ENCODE peak calls at places on chromosomes 1 and 21, in six cellular contexts. One of them, this sample, is unnamed.

GRCh38 chr1:85581802-85582686 is 1.5 kb downstream of the CCN1 start:
- DNase-seq in A549: peak; percentile 86
- DNase-seq in K562: peak; percentile 31
- DNase-seq in WTC11: peak; percentile 43
- DNase-seq in H1: peak; percentile 59
- DNase-seq in HepG2: peak; percentile 49
- DNase-seq in this sample: peak; percentile 54

GRCh38 chr1:44305962-44306422 is 49.1 kb downstream of the ERI3 start:
- DNase-seq in A549: no peak
- DNase-seq in K562: no peak
- DNase-seq in WTC11: no peak
- DNase-seq in H1: no peak
- DNase-seq in HepG2: no peak
- DNase-seq in this sample: no peak

GRCh38 chr1:67013573-67013972 is 40.4 kb downstream of the SLC35D1 start:
- DNase-seq in A549: no peak
- DNase-seq in K562: peak; percentile 23
- DNase-seq in WTC11: no peak
- DNase-seq in H1: no peak
- DNase-seq in HepG2: no peak
- DNase-seq in this sample: no peak

GRCh38 chr1:2582401-2582800 is 4.2 kb upstream of the PRXL2B start:
- DNase-seq in A549: no peak
- DNase-seq in K562: no peak
- DNase-seq in WTC11: no peak
- DNase-seq in H1: no peak
- DNase-seq in HepG2: no peak
- DNase-seq in this sample: no peak

GRCh38 chr1:29259802-29260441 is 23.6 kb downstream of the PTPRU start:
- DNase-seq in A549: no peak
- DNase-seq in K562: peak; percentile 99
- DNase-seq in WTC11: peak; percentile 77
- DNase-seq in H1: peak; percentile 89
- DNase-seq in HepG2: no peak
- DNase-seq in this sample: no peak

GRCh38 chr1:10626781-10627410 is 152.1 kb downstream of the PEX14 start:
- DNase-seq in A549: no peak
- DNase-seq in K562: no peak
- DNase-seq in WTC11: no peak
- DNase-seq in H1: no peak
- DNase-seq in HepG2: no peak
- DNase-seq in this sample: no peak

GRCh38 chr1:1161683-1162079 is 12.0 kb upstream of the TTLL10 start:
- DNase-seq in A549: no peak
- DNase-seq in K562: no peak
- DNase-seq in WTC11: no peak
- DNase-seq in H1: no peak
- DNase-seq in HepG2: no peak
- DNase-seq in this sample: no peak

GRCh38 chr1:193115629-193116227 is 6.1 kb upstream of the CDC73 start:
- DNase-seq in A549: peak; percentile 92
- DNase-seq in K562: peak; percentile 44
- DNase-seq in WTC11: no peak
- DNase-seq in H1: no peak
- DNase-seq in HepG2: peak; percentile 87
- DNase-seq in this sample: peak; percentile 89

GRCh38 chr1:8538502-8538901 is 220.6 kb downstream of the SLC45A1 start:
- DNase-seq in A549: no peak
- DNase-seq in K562: no peak
- DNase-seq in WTC11: no peak
- DNase-seq in H1: no peak
- DNase-seq in HepG2: no peak
- DNase-seq in this sample: no peak

GRCh38 chr1:156001021-156001681 is 19.6 kb downstream of the SSR2 start:
- DNase-seq in A549: no peak
- DNase-seq in K562: no peak
- DNase-seq in WTC11: no peak
- DNase-seq in H1: no peak
- DNase-seq in HepG2: peak; percentile 80
- DNase-seq in this sample: no peak

GRCh38 chr1:33165209-33165608 is 16.6 kb downstream of the TRIM62 start:
- DNase-seq in A549: no peak
- DNase-seq in K562: peak; percentile 96
- DNase-seq in WTC11: peak; percentile 85
- DNase-seq in H1: peak; percentile 90
- DNase-seq in HepG2: no peak
- DNase-seq in this sample: no peak

GRCh38 chr1:108829498-108829916 is 27.4 kb downstream of the AKNAD1 start:
- DNase-seq in A549: no peak
- DNase-seq in K562: no peak
- DNase-seq in WTC11: no peak
- DNase-seq in H1: no peak
- DNase-seq in HepG2: peak; percentile 27
- DNase-seq in this sample: peak; percentile 38

GRCh38 chr1:30101016-30101415 is 622.4 kb downstream of the MATN1 start:
- DNase-seq in A549: no peak
- DNase-seq in K562: no peak
- DNase-seq in WTC11: no peak
- DNase-seq in H1: no peak
- DNase-seq in HepG2: no peak
- DNase-seq in this sample: no peak

GRCh38 chr1:220370041-220370700 is 97.9 kb upstream of the RAB3GAP2 start:
- DNase-seq in A549: peak; percentile 11
- DNase-seq in K562: no peak
- DNase-seq in WTC11: no peak
- DNase-seq in H1: no peak
- DNase-seq in HepG2: no peak
- DNase-seq in this sample: no peak

GRCh38 chr1:186102559-186103148 is 272.4 kb downstream of the TPR start:
- DNase-seq in A549: no peak
- DNase-seq in K562: no peak
- DNase-seq in WTC11: no peak
- DNase-seq in H1: no peak
- DNase-seq in HepG2: no peak
- DNase-seq in this sample: peak; percentile 96

GRCh38 chr1:187001198-187001904 is 172.6 kb downstream of the PLA2G4A start:
- DNase-seq in A549: peak; percentile 11
- DNase-seq in K562: no peak
- DNase-seq in WTC11: no peak
- DNase-seq in H1: no peak
- DNase-seq in HepG2: no peak
- DNase-seq in this sample: peak; percentile 24

GRCh38 chr1:2337081-2337480 is 54.3 kb downstream of the MORN1 start:
- DNase-seq in A549: no peak
- DNase-seq in K562: no peak
- DNase-seq in WTC11: no peak
- DNase-seq in H1: no peak
- DNase-seq in HepG2: no peak
- DNase-seq in this sample: no peak

GRCh38 chr1:229027622-229028182 is 243.2 kb upstream of the RAB4A start:
- DNase-seq in A549: no peak
- DNase-seq in K562: no peak
- DNase-seq in WTC11: no peak
- DNase-seq in H1: no peak
- DNase-seq in HepG2: peak; percentile 86
- DNase-seq in this sample: peak; percentile 75

GRCh38 chr1:38885092-38885491 is 3.7 kb upstream of the GJA9 start:
- DNase-seq in A549: no peak
- DNase-seq in K562: no peak
- DNase-seq in WTC11: no peak
- DNase-seq in H1: no peak
- DNase-seq in HepG2: no peak
- DNase-seq in this sample: no peak

GRCh38 chr1:234230414-234230862 is 142.8 kb upstream of the COA6 start:
- DNase-seq in A549: no peak
- DNase-seq in K562: no peak
- DNase-seq in WTC11: no peak
- DNase-seq in H1: no peak
- DNase-seq in HepG2: no peak
- DNase-seq in this sample: no peak

GRCh38 chr1:229557913-229558414 is 543 bp downstream of the ABCB10 start:
- DNase-seq in A549: peak; percentile 40
- DNase-seq in K562: peak; percentile 62
- DNase-seq in WTC11: peak; percentile 41
- DNase-seq in H1: peak; percentile 70
- DNase-seq in HepG2: peak; percentile 6
- DNase-seq in this sample: peak; percentile 28

GRCh38 chr1:44012411-44012810 is 18.9 kb downstream of the SLC6A9 start:
- DNase-seq in A549: no peak
- DNase-seq in K562: no peak
- DNase-seq in WTC11: no peak
- DNase-seq in H1: no peak
- DNase-seq in HepG2: no peak
- DNase-seq in this sample: no peak

GRCh38 chr1:37949524-37950152 is 2.8 kb upstream of the INPP5B start:
- DNase-seq in A549: no peak
- DNase-seq in K562: no peak
- DNase-seq in WTC11: no peak
- DNase-seq in H1: no peak
- DNase-seq in HepG2: no peak
- DNase-seq in this sample: no peak

GRCh38 chr1:15668089-15668754 is 15.9 kb upstream of the PLEKHM2 start:
- DNase-seq in A549: no peak
- DNase-seq in K562: no peak
- DNase-seq in WTC11: no peak
- DNase-seq in H1: no peak
- DNase-seq in HepG2: no peak
- DNase-seq in this sample: peak; percentile 32
- TF ChIP-seq JUN in A549: no peak
- TF ChIP-seq JUN in K562: no peak
- TF ChIP-seq JUN in WTC11: no peak
- TF ChIP-seq JUN in H1: no peak
- TF ChIP-seq JUN in HepG2: no peak
- TF ChIP-seq JUN in this sample: no peak

DNA sequence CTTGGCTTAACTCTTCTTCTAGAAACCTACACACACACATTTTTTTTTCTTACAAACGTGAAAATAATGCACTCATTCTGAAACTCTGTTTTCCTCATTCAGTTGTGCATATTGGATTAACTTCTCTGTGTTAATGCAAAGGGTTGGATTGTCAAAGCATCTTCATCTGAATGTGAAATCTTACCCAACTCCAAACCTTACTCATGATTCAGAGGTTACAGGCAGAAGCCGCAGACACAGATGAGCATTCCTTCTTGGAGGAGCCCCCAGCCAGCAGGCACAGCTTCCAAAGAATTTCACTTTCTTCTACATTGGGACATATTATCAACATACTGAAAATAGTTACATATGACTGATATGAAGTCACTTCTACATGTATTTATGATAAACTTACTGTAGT is 15.7 kb downstream of the PATJ start:
- DNase-seq in A549: no peak
- DNase-seq in K562: no peak
- DNase-seq in WTC11: no peak
- DNase-seq in H1: no peak
- DNase-seq in HepG2: no peak
- DNase-seq in this sample: no peak
- TF ChIP-seq JUN in A549: no peak
- TF ChIP-seq JUN in K562: no peak
- TF ChIP-seq JUN in WTC11: no peak
- TF ChIP-seq JUN in H1: no peak
- TF ChIP-seq JUN in HepG2: no peak
- TF ChIP-seq JUN in this sample: no peak

DNA sequence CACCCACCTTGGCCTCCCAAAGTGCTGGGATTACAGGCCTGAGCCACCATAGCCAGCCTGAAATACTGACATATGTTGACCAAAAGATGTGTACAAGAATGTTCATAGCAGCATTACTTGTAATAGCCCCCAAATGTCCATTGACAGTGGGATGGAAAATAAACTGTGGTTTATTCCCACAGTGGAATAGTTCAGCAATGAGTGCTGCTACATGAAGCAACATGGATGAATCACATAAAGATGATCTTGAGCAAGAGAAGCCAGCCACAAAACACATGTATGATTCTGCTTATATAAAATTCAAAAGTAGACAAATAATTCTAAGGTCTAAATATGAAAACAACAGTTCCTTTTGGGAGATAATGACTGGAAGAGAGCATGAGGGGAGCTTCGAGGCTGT is 9.1 kb upstream of the CREG1 start:
- DNase-seq in A549: no peak
- DNase-seq in K562: no peak
- DNase-seq in WTC11: no peak
- DNase-seq in H1: no peak
- DNase-seq in HepG2: no peak
- DNase-seq in this sample: no peak
- TF ChIP-seq JUN in A549: no peak
- TF ChIP-seq JUN in K562: no peak
- TF ChIP-seq JUN in WTC11: no peak
- TF ChIP-seq JUN in H1: no peak
- TF ChIP-seq JUN in HepG2: no peak
- TF ChIP-seq JUN in this sample: no peak

DNA sequence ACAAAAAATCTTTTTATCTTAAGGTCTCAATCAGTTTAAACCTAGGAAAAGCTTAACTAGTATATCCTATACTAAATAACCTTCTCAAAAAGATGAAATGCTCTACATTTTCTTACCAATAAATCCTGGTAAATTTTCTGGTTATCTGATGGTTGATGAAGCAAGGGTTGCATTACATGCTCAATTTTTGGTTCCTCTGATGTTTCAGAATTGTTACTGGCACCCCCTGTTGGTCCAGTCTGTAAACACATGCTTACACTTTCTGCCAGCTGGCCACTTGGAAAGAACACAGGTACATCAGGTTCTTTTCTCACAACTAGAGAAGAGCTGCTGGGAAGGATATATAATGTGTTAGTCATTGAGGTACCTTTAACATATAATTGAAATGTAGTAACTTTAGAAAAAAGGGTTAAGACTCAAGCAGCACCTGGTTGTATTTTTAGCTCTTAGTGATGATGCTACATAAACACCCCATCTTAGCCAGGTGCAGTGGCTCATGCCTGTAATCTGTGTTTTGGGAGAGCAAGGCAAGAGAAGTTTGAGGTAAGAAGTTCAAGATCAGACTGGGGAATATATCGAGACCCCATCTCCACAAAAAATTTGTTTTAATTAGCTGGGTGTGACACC is 30.9 kb upstream of the TAL1 start:
- DNase-seq in A549: peak; percentile 48
- DNase-seq in K562: peak; percentile 68
- DNase-seq in WTC11: peak; percentile 60
- DNase-seq in H1: peak; percentile 73
- DNase-seq in HepG2: peak; percentile 59
- DNase-seq in this sample: peak; percentile 77
- TF ChIP-seq JUN in A549: no peak
- TF ChIP-seq JUN in K562: no peak
- TF ChIP-seq JUN in WTC11: no peak
- TF ChIP-seq JUN in H1: no peak
- TF ChIP-seq JUN in HepG2: no peak
- TF ChIP-seq JUN in this sample: no peak

GRCh38 chr1:202733251-202733650 is 23.0 kb upstream of the SYT2 start:
- DNase-seq in A549: no peak
- DNase-seq in K562: no peak
- DNase-seq in WTC11: no peak
- DNase-seq in H1: no peak
- DNase-seq in HepG2: no peak
- DNase-seq in this sample: no peak
- TF ChIP-seq JUN in A549: no peak
- TF ChIP-seq JUN in K562: no peak
- TF ChIP-seq JUN in WTC11: no peak
- TF ChIP-seq JUN in H1: no peak
- TF ChIP-seq JUN in HepG2: no peak
- TF ChIP-seq JUN in this sample: no peak

GRCh38 chr21:43467785-43468184 is 40.9 kb upstream of the SIK1 start:
- DNase-seq in A549: no peak
- DNase-seq in K562: no peak
- DNase-seq in WTC11: no peak
- DNase-seq in H1: peak; percentile 11
- DNase-seq in HepG2: no peak
- DNase-seq in this sample: no peak
- TF ChIP-seq JUN in A549: no peak
- TF ChIP-seq JUN in K562: no peak
- TF ChIP-seq JUN in WTC11: no peak
- TF ChIP-seq JUN in H1: no peak
- TF ChIP-seq JUN in HepG2: no peak
- TF ChIP-seq JUN in this sample: no peak

This sample was measured in endothelial cell of umbilical vein.